ENCODE peak calls at places on chromosomes 6 and 20, in four cellular contexts. W, V, Q and C are unnamed samples.

GRCh38 chr6:130018292-130018829 is at the start of gene L3MBTL3:
- DNase-seq in W (peak; percentile 75), V (peak; percentile 94), Q (peak; percentile 85), C (peak; percentile 89)

GRCh38 chr20:23125625-23126191 is 39.6 kb upstream of the CD93 start:
- DNase-seq in W (no peak), V (no peak), Q (no peak), C (no peak)

GRCh38 chr20:62627901-62628612 is 14.2 kb upstream of the SLCO4A1 start:
- DNase-seq in W (no peak), V (peak; percentile 66), Q (no peak), C (no peak)

GRCh38 chr6:108203189-108204119 is 37.6 kb downstream of the NR2E1 start:
- DNase-seq in W (no peak), V (no peak), Q (no peak), C (no peak)

GRCh38 chr6:53302678-53303360 is 45.9 kb downstream of the ELOVL5 start:
- DNase-seq in W (no peak), V (peak; percentile 70), Q (peak; percentile 80), C (no peak)

GRCh38 chr6:11681357-11681756 is 97.2 kb downstream of the ADTRP start:
- DNase-seq in W (no peak), V (no peak), Q (no peak), C (no peak)

GRCh38 chr20:41078329-41078728 is 49.7 kb downstream of the TOP1 start:
- DNase-seq in W (no peak), V (peak; percentile 83), Q (peak; percentile 53), C (peak; percentile 29)

GRCh38 chr6:45657243-45657642 is 279.5 kb upstream of the SUPT3H start:
- DNase-seq in W (no peak), V (no peak), Q (no peak), C (no peak)

GRCh38 chr6:142174681-142175080 is 27.6 kb downstream of the VTA1 start:
- DNase-seq in W (no peak), V (no peak), Q (no peak), C (no peak)

GRCh38 chr6:41182069-41183034 is 18.6 kb downstream of the TREML2 start:
- DNase-seq in W (peak; percentile 21), V (peak; percentile 71), Q (peak; percentile 55), C (peak; percentile 54)

GRCh38 chr6:97813881-97814280 is 530.9 kb upstream of the MMS22L start:
- DNase-seq in W (no peak), V (no peak), Q (no peak), C (no peak)

GRCh38 chr6:53887318-53887717 is 92.5 kb downstream of the LRRC1 start:
- DNase-seq in W (no peak), V (no peak), Q (no peak), C (no peak)

GRCh38 chr6:18467741-18468140 is 80.6 kb downstream of the RNF144B start:
- DNase-seq in W (no peak), V (no peak), Q (no peak), C (no peak)

GRCh38 chr6:148624025-148624424 is 122.8 kb upstream of the UST start:
- DNase-seq in W (no peak), V (no peak), Q (no peak), C (no peak)